ENCODE peak calls at places on chromosomes 7 and 10, in six cellular contexts. X, M, G, K, B and C are unnamed samples.

GRCh38 chr10:100878291-100878910 is 34.4 kb upstream of the SLF2 start:
- DNase-seq in G (peak), X (no peak), B (no peak), K (peak), M (no peak), C (peak)

GRCh38 chr10:5293691-5294550 is 70.8 kb upstream of the UCN3 start:
- DNase-seq in X (no peak), M (peak), K (peak), G (peak), B (peak), C (no peak)

GRCh38 chr10:132571565-132572544 is 34.3 kb downstream of the INPP5A start:
- DNase-seq in X (peak), M (peak), G (peak), K (peak), B (no peak), C (peak)

GRCh38 chr10:123009105-123009805 is 449 bp downstream of the ACADSB start:
- DNase-seq in M (no peak), K (peak), B (peak), G (peak), X (peak), C (no peak)

GRCh38 chr10:103563231-103564115 is 70.0 kb downstream of the NEURL1 start:
- DNase-seq in B (no peak), M (no peak), X (no peak), G (no peak), K (no peak), C (no peak)

GRCh38 chr10:34815174-34816066 is at the start of gene PARD3:
- DNase-seq in K (peak), B (peak), X (no peak), M (peak), G (peak), C (no peak)

GRCh38 chr7:133135451-133135850 is 53.6 kb upstream of the CHCHD3 start:
- DNase-seq in B (no peak), G (no peak), K (no peak), X (no peak), M (no peak), C (no peak)

GRCh38 chr10:978826-979421 is 9.3 kb upstream of the GTPBP4 start:
- DNase-seq in M (no peak), X (no peak), G (no peak), B (no peak), K (no peak), C (no peak)

GRCh38 chr10:100728928-100729876 is 16.2 kb upstream of the PAX2 start:
- DNase-seq in K (peak), G (peak), B (no peak), X (no peak), M (no peak), C (no peak)

GRCh38 chr10:126227762-126228134 is 160.5 kb downstream of the ADAM12 start:
- DNase-seq in K (peak), B (no peak), X (no peak), M (no peak), G (no peak), C (no peak)

GRCh38 chr7:6258440-6259182 is 13.8 kb downstream of the CYTH3 start:
- DNase-seq in B (no peak), M (no peak), G (no peak), K (peak), X (no peak), C (no peak)

GRCh38 chr7:91299952-91300775 is 35.9 kb downstream of the FZD1 start:
- DNase-seq in G (no peak), K (no peak), B (no peak), X (no peak), M (peak), C (no peak)

GRCh38 chr10:130394832-130395231 is 258.6 kb downstream of the GLRX3 start:
- DNase-seq in B (no peak), G (no peak), X (no peak), M (no peak), K (no peak), C (no peak)

GRCh38 chr7:47326808-47327207 is 255.1 kb downstream of the TNS3 start:
- DNase-seq in M (no peak), G (no peak), B (peak), X (no peak), K (peak), C (no peak)

GRCh38 chr7:2195403-2196246 is 37.1 kb downstream of the MAD1L1 start:
- DNase-seq in M (peak), B (no peak), G (no peak), K (no peak), X (no peak), C (no peak)

GRCh38 chr7:158772916-158773315 is 56.4 kb downstream of the ESYT2 start:
- DNase-seq in G (no peak), K (peak), B (no peak), X (no peak), M (no peak), C (no peak)

GRCh38 chr7:130143986-130144618 is 61.1 kb downstream of the TMEM209 start:
- DNase-seq in X (no peak), M (no peak), K (no peak), G (no peak), B (no peak), C (no peak)

GRCh38 chr10:50807851-50808776 is 68.4 kb downstream of the ASAH2B start:
- DNase-seq in B (no peak), G (peak), M (no peak), X (no peak), K (no peak), C (no peak)